ENCODE peak calls at places on chromosomes 1 and 21, in six cellular contexts. One of them, this sample, is unnamed.

GRCh38 chr1:86487131-86487804 is 18.5 kb downstream of the CLCA1 start:
- DNase-seq in foreskin keratinocyte: peak; percentile 80
- DNase-seq in right lobe of liver: no peak
- DNase-seq in tibial artery: peak; percentile 49
- DNase-seq in K562: no peak
- DNase-seq in lower lobe of right lung: no peak
- DNase-seq in this sample: peak; percentile 57

GRCh38 chr1:18012686-18013085 is 94.9 kb upstream of the IGSF21 start:
- DNase-seq in tibial artery: no peak
- DNase-seq in lower lobe of right lung: no peak
- DNase-seq in K562: no peak
- DNase-seq in foreskin keratinocyte: no peak
- DNase-seq in right lobe of liver: no peak
- DNase-seq in this sample: no peak

GRCh38 chr1:175146535-175147213 is 45.9 kb downstream of the KIAA0040 start:
- DNase-seq in lower lobe of right lung: peak; percentile 77
- DNase-seq in right lobe of liver: peak; percentile 64
- DNase-seq in tibial artery: peak; percentile 51
- DNase-seq in foreskin keratinocyte: no peak
- DNase-seq in K562: peak; percentile 87
- DNase-seq in this sample: peak; percentile 67

GRCh38 chr1:226429051-226429461 is 21.2 kb upstream of the PARP1 start:
- DNase-seq in lower lobe of right lung: no peak
- DNase-seq in K562: no peak
- DNase-seq in foreskin keratinocyte: peak; percentile 35
- DNase-seq in right lobe of liver: no peak
- DNase-seq in tibial artery: no peak
- DNase-seq in this sample: no peak

GRCh38 chr1:112544011-112544688 is 35.4 kb downstream of the WNT2B start:
- DNase-seq in tibial artery: no peak
- DNase-seq in lower lobe of right lung: no peak
- DNase-seq in right lobe of liver: no peak
- DNase-seq in K562: no peak
- DNase-seq in foreskin keratinocyte: peak; percentile 86
- DNase-seq in this sample: no peak

GRCh38 chr1:19505694-19506457 is 20.5 kb upstream of the CAPZB start:
- DNase-seq in right lobe of liver: peak; percentile 23
- DNase-seq in foreskin keratinocyte: no peak
- DNase-seq in tibial artery: peak; percentile 44
- DNase-seq in lower lobe of right lung: peak; percentile 51
- DNase-seq in K562: no peak
- DNase-seq in this sample: peak; percentile 34

GRCh38 chr21:45643021-45643980 is at the start of gene PCBP3:
- DNase-seq in K562: peak; percentile 99
- DNase-seq in foreskin keratinocyte: peak; percentile 61
- DNase-seq in tibial artery: peak; percentile 94
- DNase-seq in lower lobe of right lung: peak; percentile 99
- DNase-seq in right lobe of liver: peak; percentile 95
- DNase-seq in this sample: peak; percentile 95

GRCh38 chr21:45617021-45617930 is 26.2 kb upstream of the PCBP3 start:
- DNase-seq in K562: no peak
- DNase-seq in right lobe of liver: no peak
- DNase-seq in lower lobe of right lung: no peak
- DNase-seq in tibial artery: no peak
- DNase-seq in foreskin keratinocyte: no peak
- DNase-seq in this sample: no peak

GRCh38 chr1:2394761-2395160 is 3.1 kb downstream of the RER1 start:
- DNase-seq in lower lobe of right lung: no peak
- DNase-seq in right lobe of liver: no peak
- DNase-seq in K562: no peak
- DNase-seq in tibial artery: no peak
- DNase-seq in foreskin keratinocyte: no peak
- DNase-seq in this sample: no peak

GRCh38 chr1:177355575-177355974 is 184.8 kb downstream of the BRINP2 start:
- DNase-seq in lower lobe of right lung: no peak
- DNase-seq in K562: no peak
- DNase-seq in right lobe of liver: no peak
- DNase-seq in foreskin keratinocyte: peak; percentile 25
- DNase-seq in tibial artery: no peak
- DNase-seq in this sample: no peak

GRCh38 chr1:228236744-228237143 is 28.9 kb downstream of the OBSCN start:
- DNase-seq in foreskin keratinocyte: no peak
- DNase-seq in lower lobe of right lung: no peak
- DNase-seq in right lobe of liver: no peak
- DNase-seq in K562: peak; percentile 72
- DNase-seq in tibial artery: no peak
- DNase-seq in this sample: no peak

GRCh38 chr1:6152882-6153281 is 27.2 kb downstream of the CHD5 start:
- DNase-seq in tibial artery: no peak
- DNase-seq in foreskin keratinocyte: no peak
- DNase-seq in K562: no peak
- DNase-seq in lower lobe of right lung: no peak
- DNase-seq in right lobe of liver: no peak
- DNase-seq in this sample: no peak

DNA sequence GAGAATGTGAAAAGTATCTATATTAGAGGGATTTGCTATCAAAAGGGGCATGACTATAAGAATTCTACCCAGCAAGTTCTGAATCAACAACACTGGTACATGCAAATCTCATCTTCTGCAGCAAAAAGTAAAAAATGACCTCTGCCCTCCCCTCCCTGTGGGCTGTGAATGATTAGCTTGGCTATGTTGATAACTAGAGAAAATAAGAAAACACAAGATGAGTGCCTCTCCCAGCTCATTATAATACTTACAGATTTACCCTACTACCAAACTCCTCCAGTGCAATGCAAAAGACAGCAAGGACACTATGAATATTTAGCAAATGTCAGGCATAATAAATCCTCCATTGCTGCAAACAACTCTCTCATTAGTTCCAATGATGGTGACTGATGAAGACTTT is 102.4 kb downstream of the SLC45A1 start:
- DNase-seq in tibial artery: no peak
- DNase-seq in K562: no peak
- DNase-seq in lower lobe of right lung: no peak
- DNase-seq in foreskin keratinocyte: no peak
- DNase-seq in right lobe of liver: no peak
- DNase-seq in this sample: no peak
- H3K4me1 ChIP-seq in tibial artery: no peaks in the 10 kb centered on the region
- H3K4me1 ChIP-seq in K562: peaks cover 17% of the 10 kb centered on the region
- H3K4me1 ChIP-seq in lower lobe of right lung: peaks cover 72% of the 10 kb centered on the region
- H3K4me1 ChIP-seq in foreskin keratinocyte: peaks cover 33% of the 10 kb centered on the region
- H3K4me1 ChIP-seq in right lobe of liver: peaks cover 10% of the 10 kb centered on the region
- H3K4me1 ChIP-seq in this sample: peaks cover 96% of the 10 kb centered on the region

GRCh38 chr21:17554619-17555472 is 42.0 kb downstream of the CXADR start:
- DNase-seq in tibial artery: no peak
- DNase-seq in right lobe of liver: no peak
- DNase-seq in K562: no peak
- DNase-seq in lower lobe of right lung: no peak
- DNase-seq in foreskin keratinocyte: peak; percentile 13
- DNase-seq in this sample: no peak
- TF ChIP-seq CTCF in tibial artery: no peak
- TF ChIP-seq CTCF in right lobe of liver: peak; percentile 32
- TF ChIP-seq CTCF in K562: peak; percentile 11
- TF ChIP-seq CTCF in lower lobe of right lung: peak; percentile 21
- TF ChIP-seq CTCF in foreskin keratinocyte: peak; percentile 65
- TF ChIP-seq CTCF in this sample: peak; percentile 27

GRCh38 chr1:170593173-170593572 is 61.2 kb downstream of the GORAB start:
- DNase-seq in tibial artery: no peak
- DNase-seq in right lobe of liver: no peak
- DNase-seq in foreskin keratinocyte: no peak
- DNase-seq in K562: no peak
- DNase-seq in lower lobe of right lung: no peak
- DNase-seq in this sample: no peak
- H3K27ac ChIP-seq in tibial artery: peak overlapping the region; percentile 59
- H3K27ac ChIP-seq in right lobe of liver: no peak overlapping the region
- H3K27ac ChIP-seq in foreskin keratinocyte: no peak overlapping the region
- H3K27ac ChIP-seq in K562: no peak overlapping the region
- H3K27ac ChIP-seq in lower lobe of right lung: no peak overlapping the region
- H3K27ac ChIP-seq in this sample: no peak overlapping the region

DNA sequence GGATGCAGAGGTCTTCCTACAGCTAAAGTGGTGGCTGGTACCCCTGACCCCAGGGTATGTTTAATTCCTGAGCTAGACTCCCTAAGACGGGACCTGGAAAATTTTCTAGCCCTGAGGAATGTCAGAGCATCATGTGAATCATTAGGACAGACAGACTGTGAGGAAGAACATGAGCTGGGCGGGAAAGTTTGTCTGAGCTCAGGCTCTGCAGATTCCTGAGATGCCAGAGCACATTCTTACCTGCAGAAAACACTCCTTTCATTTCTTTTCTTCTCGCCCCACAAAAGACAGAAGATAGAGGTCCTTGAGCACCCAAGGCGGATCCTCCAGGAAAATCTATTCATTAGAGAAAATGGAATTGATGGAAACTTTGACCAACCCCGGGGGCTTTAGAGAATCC is 6.5 kb downstream of the CAPN2 start:
- DNase-seq in right lobe of liver: no peak
- DNase-seq in lower lobe of right lung: no peak
- DNase-seq in foreskin keratinocyte: peak; percentile 66
- DNase-seq in tibial artery: no peak
- DNase-seq in K562: no peak
- DNase-seq in this sample: no peak
- H3K4me1 ChIP-seq in right lobe of liver: no peaks in the 10 kb centered on the region
- H3K4me1 ChIP-seq in lower lobe of right lung: peaks cover 98% of the 10 kb centered on the region
- H3K4me1 ChIP-seq in foreskin keratinocyte: peaks cover 51% of the 10 kb centered on the region
- H3K4me1 ChIP-seq in tibial artery: no peaks in the 10 kb centered on the region
- H3K4me1 ChIP-seq in K562: peaks cover 17% of the 10 kb centered on the region
- H3K4me1 ChIP-seq in this sample: peaks cover 85% of the 10 kb centered on the region

GRCh38 chr1:53834776-53835175 is 3.3 kb downstream of the NDC1 start:
- DNase-seq in lower lobe of right lung: no peak
- DNase-seq in tibial artery: no peak
- DNase-seq in foreskin keratinocyte: no peak
- DNase-seq in right lobe of liver: no peak
- DNase-seq in K562: no peak
- DNase-seq in this sample: no peak

GRCh38 chr1:53842347-53842746 is 4.3 kb upstream of the NDC1 start:
- DNase-seq in tibial artery: no peak
- DNase-seq in lower lobe of right lung: no peak
- DNase-seq in right lobe of liver: no peak
- DNase-seq in K562: no peak
- DNase-seq in foreskin keratinocyte: no peak
- DNase-seq in this sample: no peak

GRCh38 chr1:53835491-53835890 is 2.6 kb downstream of the NDC1 start:
- DNase-seq in foreskin keratinocyte: no peak
- DNase-seq in right lobe of liver: no peak
- DNase-seq in tibial artery: no peak
- DNase-seq in lower lobe of right lung: no peak
- DNase-seq in K562: no peak
- DNase-seq in this sample: no peak

GRCh38 chr1:53838654-53838974 is 518 bp upstream of the NDC1 start:
- DNase-seq in tibial artery: no peak
- DNase-seq in lower lobe of right lung: no peak
- DNase-seq in foreskin keratinocyte: no peak
- DNase-seq in right lobe of liver: no peak
- DNase-seq in K562: no peak
- DNase-seq in this sample: no peak

DNA sequence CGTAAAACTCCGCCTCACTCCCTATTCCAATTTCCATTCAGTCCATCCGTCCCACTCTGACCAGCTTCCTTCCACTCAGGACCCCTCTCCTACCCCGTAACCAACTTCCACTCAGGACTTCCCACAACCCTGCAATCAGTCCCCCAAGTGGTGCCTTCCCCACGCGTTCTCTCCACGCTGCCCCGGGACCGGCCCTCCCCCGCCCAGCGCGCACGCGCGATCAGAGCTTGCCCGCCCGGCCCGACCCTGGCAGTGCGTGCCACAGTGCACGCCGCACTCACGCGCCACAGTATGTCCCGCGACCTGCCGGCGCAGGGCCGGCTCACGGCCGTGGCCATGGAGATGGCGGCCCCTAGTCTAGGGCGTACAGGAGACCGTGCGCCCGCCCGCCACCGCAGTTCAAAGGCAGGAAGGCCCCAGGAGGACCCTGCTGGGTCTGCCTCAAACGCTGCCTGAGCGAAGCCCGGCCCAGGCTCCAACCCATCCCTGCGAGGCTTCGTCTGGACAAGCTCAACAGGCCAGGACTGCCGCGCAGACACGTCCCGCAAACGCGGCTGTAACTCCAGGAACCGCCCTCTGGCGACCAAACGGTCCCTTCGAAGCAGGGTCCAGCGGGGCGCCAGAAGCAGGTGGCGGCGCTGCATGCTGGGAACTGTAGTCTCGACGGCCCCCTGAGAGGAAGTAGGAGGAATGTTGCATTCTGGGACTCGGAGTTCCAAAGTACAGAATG is at the start of gene NDC1:
- DNase-seq in K562: peak; percentile 93
- DNase-seq in tibial artery: peak; percentile 88
- DNase-seq in foreskin keratinocyte: peak; percentile 96
- DNase-seq in right lobe of liver: peak; percentile 88
- DNase-seq in lower lobe of right lung: peak; percentile 93
- DNase-seq in this sample: peak; percentile 90
- TF ChIP-seq CTCF in K562: peak; percentile 53
- TF ChIP-seq CTCF in tibial artery: no peak
- TF ChIP-seq CTCF in foreskin keratinocyte: peak; percentile 32
- TF ChIP-seq CTCF in right lobe of liver: peak; percentile 12
- TF ChIP-seq CTCF in lower lobe of right lung: peak; percentile 22
- TF ChIP-seq CTCF in this sample: peak; percentile 29

This sample was measured in left ventricle myocardium inferior.